ENCODE peak calls at places on chromosomes 4 and X, in six cellular contexts. One of them, this sample, is unnamed.
A peak's percentile ranks its signal among the peaks of the same experiment; 100 is the strongest.

GRCh38 chrX:119784747-119785446 is 6.5 kb downstream of the RPL39 start:
- DNase-seq in IMR-90: peak; percentile 23
- DNase-seq in mesendoderm: peak; percentile 32
- DNase-seq in trophoblast cell: no peak
- DNase-seq in H1: peak; percentile 9
- DNase-seq in neuronal stem cell: no peak
- DNase-seq in this sample: peak; percentile 38

GRCh38 chr4:113116414-113117345 is 67.2 kb downstream of the ANK2 start:
- DNase-seq in IMR-90: no peak
- DNase-seq in mesendoderm: peak; percentile 52
- DNase-seq in trophoblast cell: no peak
- DNase-seq in H1: no peak
- DNase-seq in neuronal stem cell: no peak
- DNase-seq in this sample: no peak

GRCh38 chrX:49001521-49002090 is 458 bp downstream of the GRIPAP1 start:
- DNase-seq in IMR-90: peak; percentile 36
- DNase-seq in mesendoderm: peak; percentile 60
- DNase-seq in trophoblast cell: peak; percentile 0
- DNase-seq in H1: peak; percentile 33
- DNase-seq in neuronal stem cell: peak; percentile 18
- DNase-seq in this sample: peak; percentile 57

GRCh38 chr4:88619973-88620372 is 27.7 kb downstream of the HERC3 start:
- DNase-seq in IMR-90: peak; percentile 40
- DNase-seq in mesendoderm: no peak
- DNase-seq in trophoblast cell: no peak
- DNase-seq in H1: no peak
- DNase-seq in neuronal stem cell: no peak
- DNase-seq in this sample: peak; percentile 9

GRCh38 chr4:41160010-41160789 is 54.1 kb downstream of the APBB2 start:
- DNase-seq in IMR-90: peak; percentile 96
- DNase-seq in mesendoderm: peak; percentile 77
- DNase-seq in trophoblast cell: peak; percentile 98
- DNase-seq in H1: peak; percentile 27
- DNase-seq in neuronal stem cell: no peak
- DNase-seq in this sample: peak; percentile 94

GRCh38 chr4:56271121-56271520 is 116.2 kb downstream of the AASDH start:
- DNase-seq in IMR-90: no peak
- DNase-seq in mesendoderm: no peak
- DNase-seq in trophoblast cell: no peak
- DNase-seq in H1: no peak
- DNase-seq in neuronal stem cell: no peak
- DNase-seq in this sample: no peak

GRCh38 chr4:22473268-22473667 is 42.6 kb downstream of the ADGRA3 start:
- DNase-seq in IMR-90: peak; percentile 75
- DNase-seq in mesendoderm: peak; percentile 55
- DNase-seq in trophoblast cell: no peak
- DNase-seq in H1: no peak
- DNase-seq in neuronal stem cell: no peak
- DNase-seq in this sample: peak; percentile 47

GRCh38 chr4:173448103-173448502 is 49.2 kb upstream of the SCRG1 start:
- DNase-seq in IMR-90: peak; percentile 55
- DNase-seq in mesendoderm: no peak
- DNase-seq in trophoblast cell: no peak
- DNase-seq in H1: no peak
- DNase-seq in neuronal stem cell: no peak
- DNase-seq in this sample: no peak

GRCh38 chr4:136931771-136932170 is 600.5 kb downstream of the PCDH18 start:
- DNase-seq in IMR-90: no peak
- DNase-seq in mesendoderm: no peak
- DNase-seq in trophoblast cell: no peak
- DNase-seq in H1: no peak
- DNase-seq in neuronal stem cell: no peak
- DNase-seq in this sample: no peak

GRCh38 chr4:87353592-87353991 is 30.9 kb upstream of the HSD17B13 start:
- DNase-seq in IMR-90: peak; percentile 48
- DNase-seq in mesendoderm: peak; percentile 66
- DNase-seq in trophoblast cell: peak; percentile 43
- DNase-seq in H1: peak; percentile 13
- DNase-seq in neuronal stem cell: peak; percentile 24
- DNase-seq in this sample: peak; percentile 62

GRCh38 chr4:82744284-82744963 is 54.2 kb downstream of the SCD5 start:
- DNase-seq in IMR-90: no peak
- DNase-seq in mesendoderm: peak; percentile 62
- DNase-seq in trophoblast cell: peak; percentile 95
- DNase-seq in H1: no peak
- DNase-seq in neuronal stem cell: no peak
- DNase-seq in this sample: no peak

GRCh38 chr4:126778348-126778747 is 854.4 kb upstream of the INTU start:
- DNase-seq in IMR-90: peak; percentile 83
- DNase-seq in mesendoderm: no peak
- DNase-seq in trophoblast cell: no peak
- DNase-seq in H1: no peak
- DNase-seq in neuronal stem cell: no peak
- DNase-seq in this sample: peak; percentile 64

GRCh38 chrX:138711399-138712347 is at the start of gene FGF13:
- DNase-seq in IMR-90: no peak
- DNase-seq in mesendoderm: peak; percentile 86
- DNase-seq in trophoblast cell: no peak
- DNase-seq in H1: peak; percentile 21
- DNase-seq in neuronal stem cell: peak; percentile 48
- DNase-seq in this sample: no peak

GRCh38 chr4:187576751-187577150 is 418.8 kb upstream of the ZFP42 start:
- DNase-seq in IMR-90: no peak
- DNase-seq in mesendoderm: no peak
- DNase-seq in trophoblast cell: no peak
- DNase-seq in H1: no peak
- DNase-seq in neuronal stem cell: no peak
- DNase-seq in this sample: no peak

GRCh38 chrX:153412746-153413720 is 1.8 kb downstream of the ZFP92 start:
- DNase-seq in IMR-90: no peak
- DNase-seq in mesendoderm: no peak
- DNase-seq in trophoblast cell: no peak
- DNase-seq in H1: no peak
- DNase-seq in neuronal stem cell: no peak
- DNase-seq in this sample: peak; percentile 11

GRCh38 chr4:56187601-56188177 is 199.6 kb downstream of the AASDH start:
- DNase-seq in IMR-90: no peak
- DNase-seq in mesendoderm: no peak
- DNase-seq in trophoblast cell: no peak
- DNase-seq in H1: no peak
- DNase-seq in neuronal stem cell: no peak
- DNase-seq in this sample: peak; percentile 74

GRCh38 chrX:91414710-91415109 is 19.9 kb upstream of the PABPC5 start:
- DNase-seq in IMR-90: no peak
- DNase-seq in mesendoderm: peak; percentile 8
- DNase-seq in trophoblast cell: no peak
- DNase-seq in H1: no peak
- DNase-seq in neuronal stem cell: no peak
- DNase-seq in this sample: no peak

GRCh38 chr4:36244257-36245084 is at the start of gene ARAP2:
- DNase-seq in IMR-90: peak; percentile 4
- DNase-seq in mesendoderm: peak; percentile 67
- DNase-seq in trophoblast cell: peak; percentile 84
- DNase-seq in H1: no peak
- DNase-seq in neuronal stem cell: peak; percentile 35
- DNase-seq in this sample: peak; percentile 13

GRCh38 chr4:3316146-3316545 is 23.3 kb downstream of the RGS12 start:
- DNase-seq in IMR-90: no peak
- DNase-seq in mesendoderm: no peak
- DNase-seq in trophoblast cell: no peak
- DNase-seq in H1: no peak
- DNase-seq in neuronal stem cell: no peak
- DNase-seq in this sample: no peak

GRCh38 chrX:11331788-11332187 is 38.6 kb downstream of the AMELX start:
- DNase-seq in IMR-90: no peak
- DNase-seq in mesendoderm: no peak
- DNase-seq in trophoblast cell: no peak
- DNase-seq in H1: no peak
- DNase-seq in neuronal stem cell: no peak
- DNase-seq in this sample: no peak

GRCh38 chr4:159174645-159175147 is 71.8 kb downstream of the RAPGEF2 start:
- DNase-seq in IMR-90: peak; percentile 12
- DNase-seq in mesendoderm: no peak
- DNase-seq in trophoblast cell: no peak
- DNase-seq in H1: no peak
- DNase-seq in neuronal stem cell: no peak
- DNase-seq in this sample: peak; percentile 45

GRCh38 chr4:171954650-171955049 is 141.4 kb downstream of the GALNTL6 start:
- DNase-seq in IMR-90: no peak
- DNase-seq in mesendoderm: peak; percentile 11
- DNase-seq in trophoblast cell: no peak
- DNase-seq in H1: no peak
- DNase-seq in neuronal stem cell: no peak
- DNase-seq in this sample: peak; percentile 38

GRCh38 chr4:128757712-128758111 is 51.8 kb upstream of the JADE1 start:
- DNase-seq in IMR-90: peak; percentile 23
- DNase-seq in mesendoderm: peak; percentile 26
- DNase-seq in trophoblast cell: no peak
- DNase-seq in H1: no peak
- DNase-seq in neuronal stem cell: no peak
- DNase-seq in this sample: peak; percentile 5

GRCh38 chr4:93317046-93317445 is 511.5 kb upstream of the ATOH1 start:
- DNase-seq in IMR-90: no peak
- DNase-seq in mesendoderm: no peak
- DNase-seq in trophoblast cell: no peak
- DNase-seq in H1: no peak
- DNase-seq in neuronal stem cell: no peak
- DNase-seq in this sample: no peak

GRCh38 chr4:13985824-13986223 is 358.3 kb upstream of the BOD1L1 start:
- DNase-seq in IMR-90: peak; percentile 32
- DNase-seq in mesendoderm: no peak
- DNase-seq in trophoblast cell: no peak
- DNase-seq in H1: no peak
- DNase-seq in neuronal stem cell: no peak
- DNase-seq in this sample: no peak

GRCh38 chr4:73067971-73068394 is 1.5 kb downstream of the COX18 start:
- DNase-seq in IMR-90: peak; percentile 12
- DNase-seq in mesendoderm: no peak
- DNase-seq in trophoblast cell: no peak
- DNase-seq in H1: no peak
- DNase-seq in neuronal stem cell: no peak
- DNase-seq in this sample: no peak

GRCh38 chrX:123698979-123699378 is 33.9 kb downstream of the THOC2 start:
- DNase-seq in IMR-90: peak; percentile 1
- DNase-seq in mesendoderm: no peak
- DNase-seq in trophoblast cell: no peak
- DNase-seq in H1: no peak
- DNase-seq in neuronal stem cell: no peak
- DNase-seq in this sample: peak; percentile 2

GRCh38 chrX:120769576-120770341 is 105.9 kb downstream of the CT47B1 start:
- DNase-seq in IMR-90: peak; percentile 19
- DNase-seq in mesendoderm: peak; percentile 28
- DNase-seq in trophoblast cell: peak; percentile 40
- DNase-seq in H1: no peak
- DNase-seq in neuronal stem cell: no peak
- DNase-seq in this sample: peak; percentile 17

GRCh38 chr4:69322055-69322454 is 41.8 kb downstream of the UGT2B28 start:
- DNase-seq in IMR-90: peak; percentile 0
- DNase-seq in mesendoderm: no peak
- DNase-seq in trophoblast cell: no peak
- DNase-seq in H1: no peak
- DNase-seq in neuronal stem cell: no peak
- DNase-seq in this sample: peak; percentile 79
- H3K4me3 ChIP-seq in IMR-90: no peak overlapping the region
- H3K4me3 ChIP-seq in mesendoderm: no peak overlapping the region
- H3K4me3 ChIP-seq in trophoblast cell: no peak overlapping the region
- H3K4me3 ChIP-seq in H1: no peak overlapping the region
- H3K4me3 ChIP-seq in neuronal stem cell: no peak overlapping the region
- H3K4me3 ChIP-seq in this sample: no peak overlapping the region

GRCh38 chrX:73943900-73944581 is 359.9 kb upstream of the ZCCHC13 start:
- DNase-seq in IMR-90: peak; percentile 91
- DNase-seq in mesendoderm: peak; percentile 91
- DNase-seq in trophoblast cell: peak; percentile 77
- DNase-seq in H1: peak; percentile 63
- DNase-seq in neuronal stem cell: peak; percentile 59
- DNase-seq in this sample: peak; percentile 86
- H4K8ac ChIP-seq in IMR-90: peak overlapping the region; percentile 99
- H4K8ac ChIP-seq in mesendoderm: no peak overlapping the region
- H4K8ac ChIP-seq in trophoblast cell: peak overlapping the region; percentile 69
- H4K8ac ChIP-seq in H1: peak overlapping the region; percentile 97
- H4K8ac ChIP-seq in neuronal stem cell: no peak overlapping the region
- H4K8ac ChIP-seq in this sample: no peak overlapping the region

DNA sequence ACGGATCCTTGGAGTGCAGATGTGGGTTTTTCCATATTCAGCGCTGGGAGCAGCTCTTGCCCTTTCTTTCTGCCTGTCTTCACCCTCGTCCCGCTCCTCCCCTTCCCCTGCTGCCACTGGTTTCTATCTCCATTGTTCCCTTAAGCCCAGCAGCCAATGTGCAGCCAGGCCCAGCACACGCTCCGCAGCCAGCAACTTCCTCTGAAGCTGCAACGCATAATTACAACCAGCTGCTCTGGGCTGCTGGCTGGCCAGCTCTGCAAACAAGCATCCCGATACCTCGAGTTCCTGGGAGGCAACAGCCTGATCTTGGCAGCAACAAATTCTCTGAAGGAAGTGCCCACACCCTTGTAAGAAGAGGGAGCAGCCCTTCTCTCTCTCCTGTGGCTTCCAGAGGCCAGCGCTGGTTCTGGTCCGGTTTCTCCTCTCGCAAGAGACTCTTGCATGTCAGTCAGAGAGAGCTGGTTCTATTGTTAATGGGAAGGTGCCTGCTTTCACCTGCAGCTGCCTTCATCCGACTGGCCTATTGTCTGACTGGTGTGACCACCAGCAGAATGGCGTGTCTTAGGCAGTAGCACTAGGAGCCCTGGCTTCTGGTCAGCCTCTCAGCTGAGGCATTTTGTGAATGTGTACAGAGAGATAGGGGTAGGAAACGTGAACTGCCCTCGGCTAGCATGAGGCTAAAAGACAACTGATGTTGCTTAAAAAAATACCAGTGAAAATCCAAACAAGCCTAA is 83.8 kb upstream of the MAML3 start:
- DNase-seq in IMR-90: peak; percentile 93
- DNase-seq in mesendoderm: peak; percentile 94
- DNase-seq in trophoblast cell: peak; percentile 97
- DNase-seq in H1: peak; percentile 72
- DNase-seq in neuronal stem cell: peak; percentile 84
- DNase-seq in this sample: peak; percentile 72
- H3K4ac ChIP-seq in IMR-90: peak overlapping the region; percentile 98
- H3K4ac ChIP-seq in mesendoderm: peak overlapping the region; percentile 66
- H3K4ac ChIP-seq in trophoblast cell: no peak overlapping the region
- H3K4ac ChIP-seq in H1: peak overlapping the region; percentile 76
- H3K4ac ChIP-seq in neuronal stem cell: no peak overlapping the region
- H3K4ac ChIP-seq in this sample: peak overlapping the region; percentile 98

DNA sequence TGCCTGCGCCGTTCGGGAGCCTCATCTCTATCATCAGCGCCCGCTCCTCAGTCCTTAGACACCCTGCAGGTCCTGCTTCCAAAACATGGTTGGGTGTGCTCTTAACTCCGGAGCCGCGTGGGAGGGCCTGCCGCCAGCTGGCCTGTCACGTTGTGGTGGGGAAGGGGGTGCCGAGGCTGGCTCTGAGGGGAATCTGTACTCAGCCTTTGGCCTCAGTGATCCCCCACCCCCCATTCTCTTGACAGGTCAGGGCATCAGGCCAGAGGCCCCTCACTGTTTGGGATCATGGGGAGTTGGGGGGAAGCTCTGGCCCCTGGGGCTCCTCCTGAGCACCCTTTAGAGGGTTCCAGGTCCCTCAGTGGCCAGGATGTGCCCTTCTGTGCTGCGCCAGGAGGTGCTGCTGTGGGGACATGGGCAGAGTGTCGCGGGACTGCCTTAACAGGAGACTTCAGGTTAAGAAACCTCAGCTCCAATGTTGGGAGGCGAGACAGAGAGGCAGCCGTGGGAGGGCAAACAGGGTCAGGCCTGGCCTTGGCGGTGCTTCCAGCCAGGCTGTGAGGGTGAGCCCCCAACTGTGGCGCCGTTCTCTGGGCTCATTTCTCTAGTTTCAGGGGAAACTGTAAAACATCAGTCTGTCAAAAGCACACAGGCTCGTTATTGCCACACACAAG is 33.5 kb downstream of the TRMT44 start:
- DNase-seq in IMR-90: no peak
- DNase-seq in mesendoderm: no peak
- DNase-seq in trophoblast cell: peak; percentile 39
- DNase-seq in H1: no peak
- DNase-seq in neuronal stem cell: no peak
- DNase-seq in this sample: no peak
- H3K4me3 ChIP-seq in IMR-90: no peak overlapping the region
- H3K4me3 ChIP-seq in mesendoderm: no peak overlapping the region
- H3K4me3 ChIP-seq in trophoblast cell: no peak overlapping the region
- H3K4me3 ChIP-seq in H1: no peak overlapping the region
- H3K4me3 ChIP-seq in neuronal stem cell: no peak overlapping the region
- H3K4me3 ChIP-seq in this sample: no peak overlapping the region